ENCODE peak calls at places on chromosomes 5 and 9, in ten cellular contexts. One of them, this sample, is unnamed.

GRCh38 chr9:89803403-89803802 is 198.6 kb downstream of the GADD45G start:
- DNase-seq in PC-3: no peak
- DNase-seq in foreskin fibroblast: no peak
- DNase-seq in HFF-Myc: no peak
- DNase-seq in GM23338: no peak
- DNase-seq in left ventricle myocardium inferior: no peak
- DNase-seq in IMR-90: no peak
- DNase-seq in heart left ventricle: no peak
- DNase-seq in heart right ventricle: no peak
- DNase-seq in lower lobe of right lung: peak
- DNase-seq in this sample: no peak

GRCh38 chr5:93599427-93600146 is 16.6 kb downstream of the NR2F1 start:
- DNase-seq in PC-3: no peak
- DNase-seq in foreskin fibroblast: no peak
- DNase-seq in HFF-Myc: no peak
- DNase-seq in GM23338: peak
- DNase-seq in left ventricle myocardium inferior: no peak
- DNase-seq in IMR-90: peak
- DNase-seq in heart left ventricle: no peak
- DNase-seq in heart right ventricle: no peak
- DNase-seq in lower lobe of right lung: no peak
- DNase-seq in this sample: no peak

GRCh38 chr9:73741316-73741715 is 589.7 kb downstream of the ANXA1 start:
- DNase-seq in PC-3: no peak
- DNase-seq in foreskin fibroblast: no peak
- DNase-seq in HFF-Myc: no peak
- DNase-seq in GM23338: no peak
- DNase-seq in left ventricle myocardium inferior: no peak
- DNase-seq in IMR-90: no peak
- DNase-seq in heart left ventricle: no peak
- DNase-seq in heart right ventricle: no peak
- DNase-seq in lower lobe of right lung: no peak
- DNase-seq in this sample: no peak

GRCh38 chr5:8363133-8363532 is 494.2 kb downstream of the MTRR start:
- DNase-seq in PC-3: peak
- DNase-seq in foreskin fibroblast: peak
- DNase-seq in HFF-Myc: no peak
- DNase-seq in GM23338: no peak
- DNase-seq in left ventricle myocardium inferior: no peak
- DNase-seq in IMR-90: peak
- DNase-seq in heart left ventricle: no peak
- DNase-seq in heart right ventricle: no peak
- DNase-seq in lower lobe of right lung: no peak
- DNase-seq in this sample: peak

GRCh38 chr9:3768698-3769458 is 243.1 kb upstream of the RFX3 start:
- DNase-seq in PC-3: no peak
- DNase-seq in foreskin fibroblast: peak
- DNase-seq in HFF-Myc: no peak
- DNase-seq in GM23338: no peak
- DNase-seq in left ventricle myocardium inferior: no peak
- DNase-seq in IMR-90: peak
- DNase-seq in heart left ventricle: no peak
- DNase-seq in heart right ventricle: no peak
- DNase-seq in lower lobe of right lung: no peak
- DNase-seq in this sample: no peak

GRCh38 chr9:128390150-128390812 is 19.1 kb downstream of the URM1 start:
- DNase-seq in PC-3: no peak
- DNase-seq in foreskin fibroblast: no peak
- DNase-seq in HFF-Myc: no peak
- DNase-seq in GM23338: no peak
- DNase-seq in left ventricle myocardium inferior: no peak
- DNase-seq in IMR-90: no peak
- DNase-seq in heart left ventricle: no peak
- DNase-seq in heart right ventricle: no peak
- DNase-seq in lower lobe of right lung: no peak
- DNase-seq in this sample: no peak

GRCh38 chr5:146825033-146825432 is 53.5 kb downstream of the PPP2R2B start:
- DNase-seq in PC-3: peak
- DNase-seq in foreskin fibroblast: peak
- DNase-seq in HFF-Myc: no peak
- DNase-seq in GM23338: peak
- DNase-seq in left ventricle myocardium inferior: no peak
- DNase-seq in IMR-90: peak
- DNase-seq in heart left ventricle: peak
- DNase-seq in heart right ventricle: peak
- DNase-seq in lower lobe of right lung: no peak
- DNase-seq in this sample: peak

GRCh38 chr9:36637491-36638270 is 65.0 kb downstream of the MELK start:
- DNase-seq in PC-3: no peak
- DNase-seq in foreskin fibroblast: no peak
- DNase-seq in HFF-Myc: no peak
- DNase-seq in GM23338: no peak
- DNase-seq in left ventricle myocardium inferior: no peak
- DNase-seq in IMR-90: no peak
- DNase-seq in heart left ventricle: no peak
- DNase-seq in heart right ventricle: no peak
- DNase-seq in lower lobe of right lung: no peak
- DNase-seq in this sample: no peak

GRCh38 chr9:124834586-124834985 is 18.7 kb upstream of the WDR38 start:
- DNase-seq in PC-3: peak
- DNase-seq in foreskin fibroblast: peak
- DNase-seq in HFF-Myc: no peak
- DNase-seq in GM23338: no peak
- DNase-seq in left ventricle myocardium inferior: no peak
- DNase-seq in IMR-90: peak
- DNase-seq in heart left ventricle: no peak
- DNase-seq in heart right ventricle: no peak
- DNase-seq in lower lobe of right lung: no peak
- DNase-seq in this sample: peak

GRCh38 chr5:169149317-169149716 is 151.6 kb downstream of the SLIT3 start:
- DNase-seq in PC-3: peak
- DNase-seq in foreskin fibroblast: no peak
- DNase-seq in HFF-Myc: no peak
- DNase-seq in GM23338: peak
- DNase-seq in left ventricle myocardium inferior: no peak
- DNase-seq in IMR-90: no peak
- DNase-seq in heart left ventricle: no peak
- DNase-seq in heart right ventricle: no peak
- DNase-seq in lower lobe of right lung: no peak
- DNase-seq in this sample: no peak

GRCh38 chr9:87278971-87279731 is 218.5 kb upstream of the DAPK1 start:
- DNase-seq in PC-3: no peak
- DNase-seq in foreskin fibroblast: peak
- DNase-seq in HFF-Myc: no peak
- DNase-seq in GM23338: no peak
- DNase-seq in left ventricle myocardium inferior: no peak
- DNase-seq in IMR-90: peak
- DNase-seq in heart left ventricle: no peak
- DNase-seq in heart right ventricle: no peak
- DNase-seq in lower lobe of right lung: no peak
- DNase-seq in this sample: no peak

GRCh38 chr5:7728076-7728475 is 122.9 kb downstream of the CFAP90 start:
- DNase-seq in PC-3: no peak
- DNase-seq in foreskin fibroblast: no peak
- DNase-seq in HFF-Myc: no peak
- DNase-seq in GM23338: no peak
- DNase-seq in left ventricle myocardium inferior: no peak
- DNase-seq in IMR-90: no peak
- DNase-seq in heart left ventricle: no peak
- DNase-seq in heart right ventricle: no peak
- DNase-seq in lower lobe of right lung: no peak
- DNase-seq in this sample: no peak

GRCh38 chr5:124748687-124749594 is 2.5 kb upstream of the ZNF608 start:
- DNase-seq in PC-3: peak
- DNase-seq in foreskin fibroblast: peak
- DNase-seq in HFF-Myc: peak
- DNase-seq in GM23338: peak
- DNase-seq in left ventricle myocardium inferior: peak
- DNase-seq in IMR-90: peak
- DNase-seq in heart left ventricle: peak
- DNase-seq in heart right ventricle: peak
- DNase-seq in lower lobe of right lung: peak
- DNase-seq in this sample: peak

DNA sequence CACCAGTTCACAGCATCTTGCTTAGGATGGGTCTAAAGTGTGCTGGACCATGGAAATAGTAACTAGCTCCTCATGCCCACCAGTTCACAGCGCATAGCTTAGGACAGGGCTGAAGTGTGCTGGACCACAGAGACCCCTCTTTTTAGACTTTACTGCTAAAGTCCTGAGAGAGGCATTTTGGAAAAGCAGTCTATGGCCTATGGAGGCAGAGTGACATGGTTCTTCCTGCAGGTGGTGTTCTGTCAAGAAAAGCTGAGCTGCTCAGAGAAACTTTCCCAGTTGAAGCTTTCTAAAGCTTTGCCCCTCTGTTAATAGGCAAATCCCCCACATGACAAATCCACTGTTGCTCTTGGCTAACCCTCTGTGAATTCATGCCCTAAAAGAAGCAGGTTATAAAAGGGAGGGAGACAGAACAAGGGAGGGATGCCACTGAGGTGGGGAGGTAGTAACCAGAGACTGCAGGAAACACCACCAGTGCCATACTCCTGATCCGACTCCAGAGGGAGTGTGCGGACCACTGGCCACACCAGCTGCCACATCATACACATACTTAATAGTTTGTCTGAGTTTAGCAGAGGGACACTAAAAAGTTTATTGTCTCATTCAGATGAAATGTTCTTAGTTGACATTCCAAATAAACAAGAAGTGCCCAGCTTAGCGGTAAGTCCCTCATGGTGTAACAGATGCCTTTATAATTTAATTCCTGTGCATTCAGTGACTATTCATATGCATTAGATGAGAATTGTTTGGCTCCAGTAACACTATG is 236.1 kb upstream of the NFIL3 start:
- DNase-seq in PC-3: peak
- DNase-seq in foreskin fibroblast: peak
- DNase-seq in HFF-Myc: no peak
- DNase-seq in GM23338: peak
- DNase-seq in left ventricle myocardium inferior: no peak
- DNase-seq in IMR-90: peak
- DNase-seq in heart left ventricle: no peak
- DNase-seq in heart right ventricle: no peak
- DNase-seq in lower lobe of right lung: no peak
- DNase-seq in this sample: peak
- TF ChIP-seq CTCF in PC-3: peak
- TF ChIP-seq CTCF in foreskin fibroblast: peak
- TF ChIP-seq CTCF in HFF-Myc: peak
- TF ChIP-seq CTCF in GM23338: peak
- TF ChIP-seq CTCF in left ventricle myocardium inferior: peak
- TF ChIP-seq CTCF in IMR-90: peak
- TF ChIP-seq CTCF in heart left ventricle: no peak
- TF ChIP-seq CTCF in heart right ventricle: no peak
- TF ChIP-seq CTCF in lower lobe of right lung: peak
- TF ChIP-seq CTCF in this sample: no peak

GRCh38 chr9:32348289-32348688 is 36.2 kb upstream of the ACO1 start:
- DNase-seq in PC-3: no peak
- DNase-seq in foreskin fibroblast: no peak
- DNase-seq in HFF-Myc: no peak
- DNase-seq in GM23338: no peak
- DNase-seq in left ventricle myocardium inferior: no peak
- DNase-seq in IMR-90: no peak
- DNase-seq in heart left ventricle: no peak
- DNase-seq in heart right ventricle: no peak
- DNase-seq in lower lobe of right lung: no peak
- DNase-seq in this sample: no peak

GRCh38 chr9:32350682-32351081 is 33.8 kb upstream of the ACO1 start:
- DNase-seq in PC-3: peak
- DNase-seq in foreskin fibroblast: peak
- DNase-seq in HFF-Myc: no peak
- DNase-seq in GM23338: peak
- DNase-seq in left ventricle myocardium inferior: no peak
- DNase-seq in IMR-90: peak
- DNase-seq in heart left ventricle: no peak
- DNase-seq in heart right ventricle: no peak
- DNase-seq in lower lobe of right lung: no peak
- DNase-seq in this sample: peak

DNA sequence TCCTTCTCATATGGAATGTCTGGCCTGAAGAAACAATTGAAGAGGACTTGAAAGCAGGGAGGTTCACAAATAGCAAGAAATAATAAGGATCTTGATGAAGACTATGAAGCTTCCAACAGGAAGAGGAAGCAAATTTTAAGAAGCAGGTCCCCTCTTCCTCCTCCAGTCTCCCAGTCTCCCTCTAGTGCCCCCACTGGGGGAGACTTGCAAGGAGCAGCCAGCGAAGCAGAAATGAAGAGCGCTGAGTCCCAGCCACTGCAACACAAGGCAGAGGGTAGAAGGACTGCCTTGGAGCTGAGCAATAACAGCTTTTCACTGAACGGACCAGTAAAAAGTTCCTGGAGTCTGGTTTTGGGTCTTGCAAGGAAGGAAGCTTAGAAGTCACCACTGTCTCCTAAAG is 32.6 kb upstream of the ACO1 start:
- DNase-seq in PC-3: peak
- DNase-seq in foreskin fibroblast: no peak
- DNase-seq in HFF-Myc: no peak
- DNase-seq in GM23338: peak
- DNase-seq in left ventricle myocardium inferior: no peak
- DNase-seq in IMR-90: peak
- DNase-seq in heart left ventricle: no peak
- DNase-seq in heart right ventricle: no peak
- DNase-seq in lower lobe of right lung: no peak
- DNase-seq in this sample: no peak
- TF ChIP-seq CTCF in PC-3: peak
- TF ChIP-seq CTCF in foreskin fibroblast: no peak
- TF ChIP-seq CTCF in HFF-Myc: no peak
- TF ChIP-seq CTCF in GM23338: peak
- TF ChIP-seq CTCF in left ventricle myocardium inferior: no peak
- TF ChIP-seq CTCF in IMR-90: no peak
- TF ChIP-seq CTCF in heart left ventricle: no peak
- TF ChIP-seq CTCF in heart right ventricle: no peak
- TF ChIP-seq CTCF in lower lobe of right lung: no peak
- TF ChIP-seq CTCF in this sample: no peak

DNA sequence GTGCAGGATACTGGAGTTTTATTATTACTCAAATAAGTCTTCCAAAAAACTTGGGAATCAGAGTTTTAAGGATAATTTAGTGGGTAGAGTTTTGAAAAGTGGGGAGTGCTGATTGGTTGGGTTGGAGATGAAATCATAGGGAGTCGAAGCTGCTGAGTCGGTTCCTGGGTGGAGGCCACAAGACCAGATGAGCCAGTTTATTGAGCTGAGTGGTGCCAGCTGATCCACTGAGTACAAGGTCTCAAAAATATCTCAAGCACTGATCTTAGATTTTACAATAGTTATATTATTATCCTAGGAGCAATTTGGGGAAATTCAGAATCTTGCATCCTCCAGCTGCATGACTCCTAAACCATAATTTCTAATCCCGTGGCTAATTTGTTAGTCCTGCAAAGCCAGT is 804.9 kb upstream of the SEMA6A start:
- DNase-seq in PC-3: no peak
- DNase-seq in foreskin fibroblast: no peak
- DNase-seq in HFF-Myc: no peak
- DNase-seq in GM23338: no peak
- DNase-seq in left ventricle myocardium inferior: no peak
- DNase-seq in IMR-90: no peak
- DNase-seq in heart left ventricle: no peak
- DNase-seq in heart right ventricle: no peak
- DNase-seq in lower lobe of right lung: no peak
- DNase-seq in this sample: no peak
- TF ChIP-seq CTCF in PC-3: no peak
- TF ChIP-seq CTCF in foreskin fibroblast: no peak
- TF ChIP-seq CTCF in HFF-Myc: no peak
- TF ChIP-seq CTCF in GM23338: no peak
- TF ChIP-seq CTCF in left ventricle myocardium inferior: no peak
- TF ChIP-seq CTCF in IMR-90: no peak
- TF ChIP-seq CTCF in heart left ventricle: no peak
- TF ChIP-seq CTCF in heart right ventricle: no peak
- TF ChIP-seq CTCF in lower lobe of right lung: no peak
- TF ChIP-seq CTCF in this sample: no peak

GRCh38 chr9:16131269-16131668 is 578.4 kb downstream of the CCDC171 start:
- DNase-seq in PC-3: peak
- DNase-seq in foreskin fibroblast: peak
- DNase-seq in HFF-Myc: no peak
- DNase-seq in GM23338: peak
- DNase-seq in left ventricle myocardium inferior: no peak
- DNase-seq in IMR-90: peak
- DNase-seq in heart left ventricle: no peak
- DNase-seq in heart right ventricle: no peak
- DNase-seq in lower lobe of right lung: no peak
- DNase-seq in this sample: peak
- TF ChIP-seq CTCF in PC-3: peak
- TF ChIP-seq CTCF in foreskin fibroblast: no peak
- TF ChIP-seq CTCF in HFF-Myc: peak
- TF ChIP-seq CTCF in GM23338: peak
- TF ChIP-seq CTCF in left ventricle myocardium inferior: peak
- TF ChIP-seq CTCF in IMR-90: peak
- TF ChIP-seq CTCF in heart left ventricle: no peak
- TF ChIP-seq CTCF in heart right ventricle: no peak
- TF ChIP-seq CTCF in lower lobe of right lung: no peak
- TF ChIP-seq CTCF in this sample: no peak

This sample was measured in MCF 10A.